ENCODE peak calls at places on chromosome 1, in four cellular contexts. One of them, this sample, is unnamed.

GRCh38 chr1:193308438-193308837 is 122.0 kb upstream of the B3GALT2 start:
- DNase-seq in foreskin keratinocyte: no peak
- DNase-seq in body of pancreas: no peak
- DNase-seq in keratinocyte: no peak
- DNase-seq in this sample: no peak

GRCh38 chr1:199861020-199861795 is 166.3 kb upstream of the NR5A2 start:
- DNase-seq in keratinocyte: no peak
- DNase-seq in body of pancreas: no peak
- DNase-seq in foreskin keratinocyte: no peak
- DNase-seq in this sample: no peak

GRCh38 chr1:245213066-245213465 is 58.3 kb downstream of the KIF26B start:
- DNase-seq in foreskin keratinocyte: no peak
- DNase-seq in keratinocyte: no peak
- DNase-seq in body of pancreas: no peak
- DNase-seq in this sample: no peak

GRCh38 chr1:117051224-117052064 is 8.7 kb upstream of the TTF2 start:
- DNase-seq in body of pancreas: no peak
- DNase-seq in foreskin keratinocyte: peak; percentile 15
- DNase-seq in keratinocyte: no peak
- DNase-seq in this sample: no peak

GRCh38 chr1:213759359-213760181 is 228.2 kb upstream of the PROX1 start:
- DNase-seq in keratinocyte: no peak
- DNase-seq in body of pancreas: peak; percentile 28
- DNase-seq in foreskin keratinocyte: no peak
- DNase-seq in this sample: no peak

GRCh38 chr1:87129606-87130005 is 199.1 kb upstream of the LMO4 start:
- DNase-seq in keratinocyte: no peak
- DNase-seq in body of pancreas: no peak
- DNase-seq in foreskin keratinocyte: no peak
- DNase-seq in this sample: peak; percentile 77

GRCh38 chr1:220999872-221000863 is 120.9 kb downstream of the HLX start:
- DNase-seq in foreskin keratinocyte: no peak
- DNase-seq in keratinocyte: no peak
- DNase-seq in body of pancreas: no peak
- DNase-seq in this sample: peak; percentile 66

GRCh38 chr1:221689138-221689537 is 52.8 kb downstream of the DUSP10 start:
- DNase-seq in body of pancreas: no peak
- DNase-seq in keratinocyte: no peak
- DNase-seq in foreskin keratinocyte: no peak
- DNase-seq in this sample: no peak

GRCh38 chr1:17259233-17259873 is 10.5 kb downstream of the PADI3 start:
- DNase-seq in keratinocyte: no peak
- DNase-seq in body of pancreas: no peak
- DNase-seq in foreskin keratinocyte: no peak
- DNase-seq in this sample: no peak

GRCh38 chr1:94773931-94774422 is 46.2 kb upstream of the SLC44A3 start:
- DNase-seq in keratinocyte: peak; percentile 5
- DNase-seq in foreskin keratinocyte: peak; percentile 55
- DNase-seq in body of pancreas: peak; percentile 82
- DNase-seq in this sample: no peak

GRCh38 chr1:183330335-183330734 is 87.8 kb downstream of the NMNAT2 start:
- DNase-seq in keratinocyte: no peak
- DNase-seq in body of pancreas: no peak
- DNase-seq in foreskin keratinocyte: no peak
- DNase-seq in this sample: no peak

GRCh38 chr1:6638226-6638625 is 13.6 kb downstream of the THAP3 start:
- DNase-seq in body of pancreas: peak; percentile 80
- DNase-seq in foreskin keratinocyte: no peak
- DNase-seq in keratinocyte: no peak
- DNase-seq in this sample: peak; percentile 91

GRCh38 chr1:169486281-169486904 is 649 bp upstream of the SLC19A2 start:
- DNase-seq in keratinocyte: no peak
- DNase-seq in foreskin keratinocyte: no peak
- DNase-seq in body of pancreas: no peak
- DNase-seq in this sample: no peak

GRCh38 chr1:17068789-17069188 is 15.0 kb upstream of the SDHB start:
- DNase-seq in foreskin keratinocyte: no peak
- DNase-seq in body of pancreas: no peak
- DNase-seq in keratinocyte: no peak
- DNase-seq in this sample: no peak

GRCh38 chr1:11522400-11523235 is 43.7 kb downstream of the DISP3 start:
- DNase-seq in body of pancreas: no peak
- DNase-seq in keratinocyte: no peak
- DNase-seq in foreskin keratinocyte: no peak
- DNase-seq in this sample: peak; percentile 54

GRCh38 chr1:10617318-10617717 is 142.6 kb downstream of the PEX14 start:
- DNase-seq in body of pancreas: no peak
- DNase-seq in foreskin keratinocyte: no peak
- DNase-seq in keratinocyte: no peak
- DNase-seq in this sample: no peak

GRCh38 chr1:118217073-118217620 is 32.1 kb upstream of the SPAG17 start:
- DNase-seq in foreskin keratinocyte: no peak
- DNase-seq in keratinocyte: no peak
- DNase-seq in body of pancreas: no peak
- DNase-seq in this sample: no peak

GRCh38 chr1:229266269-229266668 is 4.6 kb upstream of the RAB4A start:
- DNase-seq in foreskin keratinocyte: no peak
- DNase-seq in keratinocyte: no peak
- DNase-seq in body of pancreas: no peak
- DNase-seq in this sample: no peak

GRCh38 chr1:229263254-229263653 is 7.7 kb upstream of the RAB4A start:
- DNase-seq in body of pancreas: no peak
- DNase-seq in foreskin keratinocyte: no peak
- DNase-seq in keratinocyte: no peak
- DNase-seq in this sample: no peak

GRCh38 chr1:229270547-229271447 is at the start of gene RAB4A:
- DNase-seq in foreskin keratinocyte: no peak
- DNase-seq in keratinocyte: peak; percentile 41
- DNase-seq in body of pancreas: peak; percentile 92
- DNase-seq in this sample: peak; percentile 92

GRCh38 chr1:229268505-229268904 is 2.4 kb upstream of the RAB4A start:
- DNase-seq in keratinocyte: peak; percentile 85
- DNase-seq in foreskin keratinocyte: peak; percentile 90
- DNase-seq in body of pancreas: no peak
- DNase-seq in this sample: no peak

GRCh38 chr1:229266832-229267500 is 3.9 kb upstream of the RAB4A start:
- DNase-seq in foreskin keratinocyte: no peak
- DNase-seq in body of pancreas: no peak
- DNase-seq in keratinocyte: no peak
- DNase-seq in this sample: no peak
- H3K27ac ChIP-seq in foreskin keratinocyte: no peak overlapping the region
- H3K27ac ChIP-seq in body of pancreas: no peak overlapping the region
- H3K27ac ChIP-seq in keratinocyte: no peak overlapping the region
- H3K27ac ChIP-seq in this sample: no peak overlapping the region

GRCh38 chr1:93636712-93637111 is 44.9 kb downstream of the BCAR3 start:
- DNase-seq in foreskin keratinocyte: no peak
- DNase-seq in body of pancreas: no peak
- DNase-seq in keratinocyte: no peak
- DNase-seq in this sample: no peak
- H3K4me1 ChIP-seq in foreskin keratinocyte: no peaks in the 10 kb centered on the region
- H3K4me1 ChIP-seq in body of pancreas: peaks cover 5% of the 10 kb centered on the region
- H3K4me1 ChIP-seq in keratinocyte: no peaks in the 10 kb centered on the region
- H3K4me1 ChIP-seq in this sample: no peaks in the 10 kb centered on the region

GRCh38 chr1:5637171-5637570 is 355.1 kb downstream of the NPHP4 start:
- DNase-seq in foreskin keratinocyte: no peak
- DNase-seq in body of pancreas: no peak
- DNase-seq in keratinocyte: no peak
- DNase-seq in this sample: no peak
- TF ChIP-seq CTCF in foreskin keratinocyte: peak; percentile 82
- TF ChIP-seq CTCF in body of pancreas: peak; percentile 42
- TF ChIP-seq CTCF in keratinocyte: peak; percentile 87
- TF ChIP-seq CTCF in this sample: no peak

DNA sequence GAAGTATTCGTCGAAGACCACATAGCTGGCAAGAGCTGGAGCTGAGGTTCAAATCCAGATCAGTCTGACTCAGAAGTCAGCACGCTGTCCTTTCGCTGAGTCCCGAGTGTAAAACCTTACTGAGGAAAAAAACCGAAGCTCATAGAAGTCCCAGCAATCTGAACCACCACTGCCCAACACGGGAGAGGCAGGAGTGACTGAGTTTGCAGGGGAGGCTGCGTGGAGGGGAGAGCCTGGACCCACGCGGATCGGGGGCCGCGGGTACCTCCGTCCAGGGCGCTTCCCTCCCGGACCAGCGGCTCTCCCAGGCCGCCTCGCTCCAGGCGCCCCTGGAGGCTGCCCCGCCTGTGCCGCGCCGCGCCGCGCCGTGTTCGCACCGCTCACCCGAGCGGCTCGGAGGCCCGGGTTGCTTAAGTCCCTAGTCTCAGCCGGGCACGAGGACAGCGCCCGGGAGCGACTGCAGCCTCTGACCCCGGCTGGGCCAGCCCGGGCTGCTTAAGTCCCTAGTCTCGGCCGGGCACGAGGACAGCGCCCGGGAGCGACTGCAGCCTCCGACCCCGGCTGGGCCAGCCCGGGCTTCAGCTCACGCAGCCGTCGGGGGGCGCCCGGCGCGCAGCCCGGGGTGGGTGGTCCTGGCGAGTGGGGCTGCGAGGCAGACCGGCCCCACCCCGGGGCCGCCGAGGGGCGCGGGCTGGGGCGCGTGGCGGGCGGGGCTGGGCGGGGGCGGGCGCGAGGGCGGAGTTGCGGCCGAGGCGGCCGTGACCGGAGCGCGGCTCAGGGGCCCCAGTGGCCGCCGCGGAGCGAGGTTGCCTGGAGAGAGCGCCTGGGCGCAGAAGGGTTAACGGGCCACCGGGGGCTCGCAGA is at the start of gene ADAMTSL4:
- DNase-seq in keratinocyte: no peak
- DNase-seq in foreskin keratinocyte: no peak
- DNase-seq in body of pancreas: peak; percentile 67
- DNase-seq in this sample: peak; percentile 86
- H3K27ac ChIP-seq in keratinocyte: peak within 1 kb of the TSS; percentile 43
- H3K27ac ChIP-seq in foreskin keratinocyte: no peak within 1 kb of the TSS
- H3K27ac ChIP-seq in body of pancreas: peak within 1 kb of the TSS; percentile 71
- H3K27ac ChIP-seq in this sample: peak within 1 kb of the TSS; percentile 91

DNA sequence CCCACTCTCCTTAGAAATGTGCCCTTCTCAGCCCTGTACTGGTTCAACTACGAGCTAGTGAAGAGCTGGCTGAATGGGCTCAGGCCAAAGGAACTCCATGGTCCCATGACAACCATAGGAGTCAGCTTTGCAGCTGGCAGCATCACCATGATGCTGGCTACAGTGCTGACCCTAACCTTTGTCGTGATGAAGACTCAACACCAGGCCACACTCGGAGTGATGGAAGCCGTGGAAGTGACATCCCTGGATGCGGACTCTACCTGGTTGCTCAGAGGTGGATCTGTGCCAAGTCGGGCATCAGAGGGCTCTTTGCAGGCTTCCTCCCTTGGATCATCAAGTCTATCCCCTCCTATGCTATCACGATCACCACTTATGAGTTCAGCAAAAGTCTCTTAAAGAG is 11.6 kb downstream of the KDM5B start:
- DNase-seq in foreskin keratinocyte: no peak
- DNase-seq in body of pancreas: no peak
- DNase-seq in keratinocyte: no peak
- DNase-seq in this sample: no peak
- H3K4me1 ChIP-seq in foreskin keratinocyte: no peaks in the 10 kb centered on the region
- H3K4me1 ChIP-seq in body of pancreas: peaks cover 6% of the 10 kb centered on the region
- H3K4me1 ChIP-seq in keratinocyte: no peaks in the 10 kb centered on the region
- H3K4me1 ChIP-seq in this sample: no peaks in the 10 kb centered on the region

GRCh38 chr1:115559987-115560386 is 81.8 kb upstream of the VANGL1 start:
- DNase-seq in keratinocyte: no peak
- DNase-seq in body of pancreas: no peak
- DNase-seq in foreskin keratinocyte: no peak
- DNase-seq in this sample: no peak
- TF ChIP-seq CTCF in keratinocyte: no peak
- TF ChIP-seq CTCF in body of pancreas: no peak
- TF ChIP-seq CTCF in foreskin keratinocyte: no peak
- TF ChIP-seq CTCF in this sample: no peak

GRCh38 chr1:18959591-18959990 is 3.1 kb upstream of the IFFO2 start:
- DNase-seq in keratinocyte: no peak
- DNase-seq in foreskin keratinocyte: no peak
- DNase-seq in body of pancreas: no peak
- DNase-seq in this sample: peak; percentile 21
- H3K27ac ChIP-seq in keratinocyte: no peak overlapping the region
- H3K27ac ChIP-seq in foreskin keratinocyte: no peak overlapping the region
- H3K27ac ChIP-seq in body of pancreas: no peak overlapping the region
- H3K27ac ChIP-seq in this sample: no peak overlapping the region

GRCh38 chr1:93723101-93723500 is 41.5 kb upstream of the BCAR3 start:
- DNase-seq in foreskin keratinocyte: no peak
- DNase-seq in body of pancreas: no peak
- DNase-seq in keratinocyte: no peak
- DNase-seq in this sample: no peak
- H3K4me1 ChIP-seq in foreskin keratinocyte: no peaks in the 10 kb centered on the region
- H3K4me1 ChIP-seq in body of pancreas: peaks cover 19% of the 10 kb centered on the region
- H3K4me1 ChIP-seq in keratinocyte: peaks cover 12% of the 10 kb centered on the region
- H3K4me1 ChIP-seq in this sample: no peaks in the 10 kb centered on the region

GRCh38 chr1:242651817-242652216 is 127.3 kb upstream of the PLD5 start:
- DNase-seq in keratinocyte: no peak
- DNase-seq in body of pancreas: no peak
- DNase-seq in foreskin keratinocyte: no peak
- DNase-seq in this sample: no peak
- TF ChIP-seq CTCF in keratinocyte: peak; percentile 60
- TF ChIP-seq CTCF in body of pancreas: no peak
- TF ChIP-seq CTCF in foreskin keratinocyte: peak; percentile 27
- TF ChIP-seq CTCF in this sample: no peak

GRCh38 chr1:40782371-40782956 is 1.1 kb upstream of the KCNQ4 start:
- DNase-seq in body of pancreas: peak; percentile 36
- DNase-seq in foreskin keratinocyte: no peak
- DNase-seq in keratinocyte: no peak
- DNase-seq in this sample: no peak

GRCh38 chr1:40784771-40785151 is 1.2 kb downstream of the KCNQ4 start:
- DNase-seq in keratinocyte: no peak
- DNase-seq in foreskin keratinocyte: no peak
- DNase-seq in body of pancreas: no peak
- DNase-seq in this sample: no peak

GRCh38 chr1:40781614-40781971 is 2.0 kb upstream of the KCNQ4 start:
- DNase-seq in body of pancreas: no peak
- DNase-seq in keratinocyte: no peak
- DNase-seq in foreskin keratinocyte: no peak
- DNase-seq in this sample: no peak

GRCh38 chr1:40784141-40784770 is 669 bp downstream of the KCNQ4 start:
- DNase-seq in body of pancreas: no peak
- DNase-seq in foreskin keratinocyte: no peak
- DNase-seq in keratinocyte: no peak
- DNase-seq in this sample: no peak

DNA sequence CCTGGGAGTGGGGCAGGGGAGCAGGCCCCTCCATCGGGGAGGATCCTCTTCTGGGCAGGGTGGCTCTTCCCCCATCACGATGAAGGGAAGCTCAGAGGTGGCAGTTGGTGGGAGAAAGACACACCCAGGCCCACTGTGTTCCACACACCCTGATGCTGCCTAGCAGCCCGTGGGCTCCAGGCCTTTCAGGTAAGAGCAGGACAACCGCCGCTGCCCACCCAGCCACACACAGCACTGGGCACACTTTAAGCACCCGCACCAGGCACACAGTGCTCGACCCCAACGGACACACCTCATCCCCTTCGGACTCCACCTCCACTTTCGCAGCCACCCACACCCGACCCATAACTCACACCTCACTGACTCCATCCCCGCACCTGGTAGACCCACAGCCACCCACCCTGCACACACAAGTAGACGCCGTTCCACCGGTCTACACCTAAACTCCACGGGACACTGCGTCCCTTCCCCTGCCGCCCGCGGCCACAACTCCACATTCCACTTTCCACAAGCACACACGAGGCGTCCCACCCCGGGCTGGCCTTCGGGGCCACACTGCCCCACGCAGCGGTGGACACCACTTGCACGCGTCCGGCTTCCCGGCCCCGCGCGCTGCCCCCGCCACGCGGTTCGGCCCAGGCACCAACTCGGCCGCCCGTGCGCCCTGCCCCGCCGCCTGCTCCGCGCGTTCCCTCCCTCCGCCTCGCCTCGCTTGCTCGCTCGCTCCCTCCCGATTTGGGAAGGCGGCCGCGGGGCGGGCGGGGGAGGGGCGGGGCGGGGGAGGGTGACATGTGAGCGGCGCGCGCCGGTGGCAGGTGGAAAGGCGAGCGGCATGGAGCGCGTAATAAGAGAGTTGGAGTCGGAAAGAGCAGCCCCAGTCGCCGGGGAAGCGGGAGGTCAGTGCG is at the start of gene KCNQ4:
- DNase-seq in body of pancreas: peak; percentile 65
- DNase-seq in keratinocyte: no peak
- DNase-seq in foreskin keratinocyte: no peak
- DNase-seq in this sample: peak; percentile 88
- H3K27ac ChIP-seq in body of pancreas: no peak within 1 kb of the TSS
- H3K27ac ChIP-seq in keratinocyte: no peak within 1 kb of the TSS
- H3K27ac ChIP-seq in foreskin keratinocyte: no peak within 1 kb of the TSS
- H3K27ac ChIP-seq in this sample: peak within 1 kb of the TSS; percentile 83